ENCODE peak calls at places on chromosomes 6 and 20, in five cellular contexts. One of them, this sample, is unnamed.

GRCh38 chr6:170082531-170083187 is 208.2 kb downstream of the DLL1 start:
- DNase-seq in GM23338: no peak
- DNase-seq in K562: no peak
- DNase-seq in HepG2: no peak
- DNase-seq in GM12878: no peak
- DNase-seq in this sample: no peak

GRCh38 chr6:138973481-138974140 is 14.4 kb downstream of the REPS1 start:
- DNase-seq in GM23338: no peak
- DNase-seq in K562: no peak
- DNase-seq in HepG2: no peak
- DNase-seq in GM12878: no peak
- DNase-seq in this sample: no peak

GRCh38 chr6:3594196-3594595 is 137.3 kb upstream of the SLC22A23 start:
- DNase-seq in K562: no peak
- DNase-seq in HepG2: no peak
- DNase-seq in GM23338: no peak
- DNase-seq in GM12878: no peak
- DNase-seq in this sample: no peak

GRCh38 chr6:46128476-46128875 is 1.3 kb upstream of the ENPP4 start:
- DNase-seq in GM23338: no peak
- DNase-seq in HepG2: no peak
- DNase-seq in GM12878: no peak
- DNase-seq in K562: no peak
- DNase-seq in this sample: no peak

GRCh38 chr6:136465766-136466303 is 84.4 kb downstream of the MAP7 start:
- DNase-seq in GM12878: no peak
- DNase-seq in HepG2: no peak
- DNase-seq in K562: no peak
- DNase-seq in GM23338: no peak
- DNase-seq in this sample: no peak

GRCh38 chr6:71879016-71879415 is 7.3 kb upstream of the RIMS1 start:
- DNase-seq in GM12878: no peak
- DNase-seq in HepG2: no peak
- DNase-seq in K562: no peak
- DNase-seq in GM23338: no peak
- DNase-seq in this sample: no peak

GRCh38 chr20:21941941-21942805 is 236.7 kb downstream of the PAX1 start:
- DNase-seq in GM12878: no peak
- DNase-seq in HepG2: no peak
- DNase-seq in K562: no peak
- DNase-seq in GM23338: no peak
- DNase-seq in this sample: no peak

GRCh38 chr6:134642217-134642616 is 307.7 kb downstream of the ALDH8A1 start:
- DNase-seq in K562: no peak
- DNase-seq in GM12878: no peak
- DNase-seq in GM23338: no peak
- DNase-seq in HepG2: no peak
- DNase-seq in this sample: no peak

GRCh38 chr20:7090001-7090400 is 322.5 kb downstream of the BMP2 start:
- DNase-seq in GM23338: no peak
- DNase-seq in K562: no peak
- DNase-seq in HepG2: no peak
- DNase-seq in GM12878: no peak
- DNase-seq in this sample: no peak
- TF ChIP-seq JUNB in GM23338: no peak
- TF ChIP-seq JUNB in K562: no peak
- TF ChIP-seq JUNB in HepG2: no peak
- TF ChIP-seq JUNB in GM12878: no peak
- TF ChIP-seq JUNB in this sample: no peak

DNA sequence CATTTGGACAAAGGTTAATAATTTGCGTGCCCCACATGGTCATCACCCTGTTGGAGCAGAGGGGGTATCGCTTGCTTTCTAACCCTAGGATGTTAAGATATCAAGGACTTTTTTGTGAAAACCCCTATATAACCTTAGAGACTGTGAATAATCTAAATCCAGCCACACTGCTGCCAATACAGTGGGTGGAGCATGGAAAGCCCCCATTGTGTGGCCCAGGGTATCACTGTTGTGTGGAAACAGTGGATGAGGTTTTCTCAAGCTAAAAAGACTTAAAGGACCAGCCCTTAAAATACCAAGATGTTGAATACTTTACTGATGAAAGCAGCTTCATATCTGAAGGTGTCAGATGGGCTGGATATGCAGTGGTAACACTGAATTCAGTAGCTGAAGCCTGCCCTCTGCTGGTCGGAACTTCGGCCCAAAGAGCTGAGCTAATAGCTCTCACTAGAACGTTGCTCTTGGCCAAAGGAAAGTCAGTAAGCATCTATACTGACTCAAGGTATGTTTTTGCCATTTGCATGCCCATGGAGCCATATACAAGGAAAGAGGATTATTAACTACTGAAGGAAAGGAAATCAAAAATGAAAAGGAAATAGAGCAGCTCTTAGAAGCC is 695.2 kb downstream of the PHF3 start:
- DNase-seq in GM12878: peak
- DNase-seq in GM23338: peak
- DNase-seq in HepG2: peak
- DNase-seq in K562: no peak
- DNase-seq in this sample: peak
- TF ChIP-seq JUNB in GM12878: no peak
- TF ChIP-seq JUNB in GM23338: no peak
- TF ChIP-seq JUNB in HepG2: no peak
- TF ChIP-seq JUNB in K562: no peak
- TF ChIP-seq JUNB in this sample: no peak

DNA sequence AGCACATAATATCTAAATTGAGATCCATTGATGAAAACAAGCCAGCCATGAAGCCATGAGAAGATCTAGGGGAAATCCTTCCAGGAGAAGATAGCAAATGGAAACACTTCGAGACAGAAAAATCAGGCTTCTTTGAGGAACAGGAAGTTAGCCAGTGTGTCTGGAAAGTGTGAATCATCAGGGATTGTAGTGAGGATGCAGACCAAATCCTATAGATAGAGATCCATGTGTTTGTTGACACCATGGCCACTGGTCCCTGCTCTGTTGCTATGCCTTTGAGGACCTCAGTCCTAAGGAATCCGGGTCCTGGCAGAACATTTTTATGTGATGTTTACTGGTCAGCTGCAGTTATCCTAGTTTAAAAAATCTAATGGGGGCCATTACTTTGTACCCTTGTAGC is 6.6 kb upstream of the ELOVL2 start:
- DNase-seq in K562: no peak
- DNase-seq in GM23338: no peak
- DNase-seq in GM12878: no peak
- DNase-seq in HepG2: no peak
- DNase-seq in this sample: peak
- TF ChIP-seq JUNB in K562: no peak
- TF ChIP-seq JUNB in GM23338: no peak
- TF ChIP-seq JUNB in GM12878: no peak
- TF ChIP-seq JUNB in HepG2: no peak
- TF ChIP-seq JUNB in this sample: no peak

DNA sequence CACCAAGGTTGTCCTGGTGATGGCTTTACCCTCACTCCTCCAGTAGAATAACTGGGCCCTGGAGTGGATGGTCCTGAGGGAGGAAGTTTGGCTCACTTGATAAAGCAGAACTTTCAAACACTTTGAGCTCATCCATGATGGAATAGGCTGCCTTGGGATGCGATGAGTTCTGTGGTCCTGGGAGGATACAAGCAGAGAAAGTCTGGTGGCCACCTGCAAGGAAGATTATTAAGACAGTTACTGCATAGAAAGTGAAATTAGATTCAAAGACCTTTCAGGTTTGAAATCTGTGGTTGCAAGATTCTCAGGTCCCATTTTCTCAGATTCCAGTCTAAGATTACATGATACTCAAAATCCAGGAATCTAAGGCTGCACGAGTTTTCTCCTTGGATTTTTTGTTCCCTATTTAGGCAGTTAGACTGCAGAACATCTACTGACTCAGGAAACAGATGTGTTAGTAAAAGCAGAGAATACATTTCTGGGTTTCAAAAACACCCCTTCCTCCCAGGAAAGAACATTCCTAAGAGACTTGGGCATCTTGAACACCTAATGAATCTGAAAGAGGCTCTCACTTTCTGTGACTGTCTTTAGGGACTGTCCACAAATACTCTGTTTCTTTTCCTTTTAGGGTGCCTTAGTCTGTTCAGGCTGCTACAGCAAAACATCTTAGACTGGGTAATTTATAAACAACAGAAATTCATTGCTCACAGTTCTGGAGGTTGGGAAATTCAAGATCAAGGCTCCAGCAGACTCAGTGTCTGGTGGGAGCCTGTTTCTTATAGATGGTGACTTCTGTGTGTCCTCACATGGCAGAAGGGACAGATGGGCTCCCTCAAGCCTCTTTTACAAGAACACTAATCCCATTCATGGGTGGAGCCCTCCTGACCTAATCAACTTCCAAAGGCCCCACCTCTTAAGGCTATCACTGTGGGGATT is 19.6 kb upstream of the CCN5 start:
- DNase-seq in K562: no peak
- DNase-seq in GM12878: no peak
- DNase-seq in HepG2: no peak
- DNase-seq in GM23338: no peak
- DNase-seq in this sample: no peak
- TF ChIP-seq JUNB in K562: no peak
- TF ChIP-seq JUNB in GM12878: peak
- TF ChIP-seq JUNB in HepG2: no peak
- TF ChIP-seq JUNB in GM23338: peak
- TF ChIP-seq JUNB in this sample: no peak

GRCh38 chr20:20363449-20364015 is 4.4 kb upstream of the INSM1 start:
- DNase-seq in GM23338: peak
- DNase-seq in GM12878: no peak
- DNase-seq in HepG2: no peak
- DNase-seq in K562: no peak
- DNase-seq in this sample: no peak
- TF ChIP-seq JUNB in GM23338: no peak
- TF ChIP-seq JUNB in GM12878: no peak
- TF ChIP-seq JUNB in HepG2: no peak
- TF ChIP-seq JUNB in K562: no peak
- TF ChIP-seq JUNB in this sample: no peak

GRCh38 chr20:11716239-11716944 is 201.3 kb upstream of the BTBD3 start:
- DNase-seq in K562: no peak
- DNase-seq in HepG2: peak
- DNase-seq in GM12878: no peak
- DNase-seq in GM23338: peak
- DNase-seq in this sample: peak
- TF ChIP-seq JUNB in K562: no peak
- TF ChIP-seq JUNB in HepG2: no peak
- TF ChIP-seq JUNB in GM12878: no peak
- TF ChIP-seq JUNB in GM23338: no peak
- TF ChIP-seq JUNB in this sample: no peak

GRCh38 chr6:87975561-87975960 is 72.1 kb upstream of the SPACA1 start:
- DNase-seq in K562: no peak
- DNase-seq in GM23338: no peak
- DNase-seq in HepG2: no peak
- DNase-seq in GM12878: no peak
- DNase-seq in this sample: no peak
- TF ChIP-seq JUNB in K562: no peak
- TF ChIP-seq JUNB in GM23338: no peak
- TF ChIP-seq JUNB in HepG2: no peak
- TF ChIP-seq JUNB in GM12878: no peak
- TF ChIP-seq JUNB in this sample: no peak